ENCODE peak calls at places on chromosomes 1 and 21, in five cellular contexts. B is NCI-H748 treated with DMSO at 0.1 percent for 48 hours, A is EH, F is nephron progenitor cell, L is T-helper 1 cell. X is an unnamed sample.

GRCh38 chr1:43935711-43936427 is 2.3 kb downstream of the ARTN start:
- DNase-seq in A (no peak), F (peak), B (peak), L (no peak), X (peak)

GRCh38 chr1:29670752-29671151 is 434.4 kb downstream of the PTPRU start:
- DNase-seq in F (no peak), A (no peak), B (no peak), L (no peak), X (no peak)

GRCh38 chr1:154784924-154785531 is 85.1 kb downstream of the KCNN3 start:
- DNase-seq in F (no peak), A (no peak), B (no peak), L (peak), X (no peak)

GRCh38 chr1:53893999-53894636 is at the start of gene DIO1:
- DNase-seq in F (peak), B (no peak), A (no peak), L (no peak), X (peak)

GRCh38 chr1:237013608-237014007 is 9.4 kb upstream of the MT1HL1 start:
- DNase-seq in F (no peak), A (no peak), L (no peak), B (no peak), X (no peak)

GRCh38 chr1:182299728-182300581 is 91.6 kb downstream of the GLUL start:
- DNase-seq in F (no peak), B (no peak), A (peak), L (no peak), X (peak)

GRCh38 chr1:25804244-25804963 is 4.4 kb downstream of the SELENON start:
- DNase-seq in L (no peak), B (no peak), A (no peak), F (no peak), X (no peak)

GRCh38 chr1:161473363-161473762 is 31.9 kb upstream of the FCGR2A start:
- DNase-seq in F (peak), A (peak), L (no peak), B (no peak), X (peak)

GRCh38 chr1:77303387-77303786 is 21.6 kb downstream of the AK5 start:
- DNase-seq in L (no peak), F (no peak), B (no peak), A (no peak), X (no peak)

GRCh38 chr1:167463055-167463454 is 55.3 kb downstream of the CD247 start:
- DNase-seq in L (no peak), B (no peak), A (no peak), F (no peak), X (no peak)

GRCh38 chr21:45557611-45558043 is 15.4 kb upstream of the SLC19A1 start:
- DNase-seq in L (no peak), F (no peak), A (no peak), B (no peak), X (no peak)

GRCh38 chr1:212774584-212774983 is 17.0 kb downstream of the NSL1 start:
- DNase-seq in F (no peak), L (no peak), A (peak), B (no peak), X (no peak)

GRCh38 chr21:41316641-41317392 is at the start of gene FAM3B:
- DNase-seq in A (no peak), L (no peak), F (peak), B (peak), X (peak)

GRCh38 chr1:44675186-44675585 is 672 bp downstream of the ARMH1 start:
- DNase-seq in B (no peak), L (no peak), F (no peak), A (no peak), X (no peak)

GRCh38 chr1:61344711-61345110 is 262.4 kb downstream of the NFIA start:
- DNase-seq in A (no peak), B (no peak), L (no peak), F (no peak), X (no peak)

GRCh38 chr1:55531644-55532043 is 316.5 kb upstream of the USP24 start:
- DNase-seq in L (no peak), A (peak), B (no peak), F (no peak), X (no peak)

GRCh38 chr1:227572752-227573151 is 9.4 kb downstream of the ZNF678 start:
- DNase-seq in F (no peak), L (no peak), A (no peak), B (no peak), X (no peak)

GRCh38 chr1:8025671-8026144 is 401 bp downstream of the ERRFI1 start:
- DNase-seq in L (no peak), F (no peak), A (no peak), B (no peak), X (no peak)

GRCh38 chr1:24773618-24774017 is 28.4 kb downstream of the CLIC4 start:
- DNase-seq in A (no peak), L (no peak), B (no peak), F (no peak), X (no peak)

GRCh38 chr1:1004780-1005697 is 5.1 kb upstream of the HES4 start:
- DNase-seq in B (no peak), L (no peak), F (peak), A (peak), X (peak)

GRCh38 chr1:85134583-85135455 is 66.0 kb downstream of the SYDE2 start:
- DNase-seq in B (no peak), L (no peak), F (no peak), A (peak), X (peak)

GRCh38 chr1:91555074-91555730 is 54.6 kb downstream of the CDC7 start:
- DNase-seq in B (peak), A (peak), F (no peak), L (no peak), X (no peak)

GRCh38 chr21:44869860-44870747 is 3.4 kb downstream of the PTTG1IP start:
- DNase-seq in A (peak), L (no peak), B (no peak), F (no peak), X (peak)